ENCODE peak calls at places on chromosomes 4 and X, in six cellular contexts. J is HCT116, R is fibroblast of mammary gland, C is fibroblast of pulmonary artery, X is upper lobe of left lung, T is psoas muscle. Q is an unnamed sample.
A peak's percentile ranks its signal among the peaks of the same experiment; 100 is the strongest.

GRCh38 chr4:3399277-3400194 is 42.2 kb upstream of the HGFAC start:
- DNase-seq in C (no peak), R (peak; percentile 45), J (peak; percentile 18), X (no peak), T (no peak), Q (peak; percentile 47)

GRCh38 chrX:137565921-137566745 is at the start of gene ZIC3:
- DNase-seq in T (peak; percentile 65), X (peak; percentile 50), J (no peak), R (peak; percentile 8), C (peak; percentile 17), Q (peak; percentile 88)

GRCh38 chr4:90025248-90025647 is 101.9 kb upstream of the CCSER1 start:
- DNase-seq in R (peak; percentile 0), C (peak; percentile 16), X (no peak), J (peak; percentile 13), T (no peak), Q (peak; percentile 18)

GRCh38 chr4:143768007-143768591 is 67.6 kb upstream of the FREM3 start:
- DNase-seq in R (peak; percentile 36), T (no peak), J (peak; percentile 45), X (no peak), C (peak; percentile 50), Q (no peak)

GRCh38 chr4:11151500-11151899 is 277.2 kb downstream of the HS3ST1 start:
- DNase-seq in T (no peak), C (no peak), R (no peak), J (no peak), X (no peak), Q (no peak)

GRCh38 chr4:138650917-138651564 is 364.5 kb upstream of the NOCT start:
- DNase-seq in T (no peak), J (no peak), C (peak; percentile 65), R (peak; percentile 64), X (no peak), Q (peak; percentile 88)

GRCh38 chrX:53316121-53316859 is 34.9 kb upstream of the IQSEC2 start:
- DNase-seq in R (no peak), J (no peak), X (no peak), T (no peak), C (no peak), Q (no peak)

GRCh38 chrX:128928636-128929035 is 594.7 kb downstream of the SMARCA1 start:
- DNase-seq in R (no peak), J (no peak), X (no peak), C (no peak), T (no peak), Q (no peak)

GRCh38 chr4:110869862-110870577 is 247.1 kb upstream of the PITX2 start:
- DNase-seq in T (no peak), C (no peak), X (no peak), J (peak; percentile 24), R (peak; percentile 77), Q (no peak)

DNA sequence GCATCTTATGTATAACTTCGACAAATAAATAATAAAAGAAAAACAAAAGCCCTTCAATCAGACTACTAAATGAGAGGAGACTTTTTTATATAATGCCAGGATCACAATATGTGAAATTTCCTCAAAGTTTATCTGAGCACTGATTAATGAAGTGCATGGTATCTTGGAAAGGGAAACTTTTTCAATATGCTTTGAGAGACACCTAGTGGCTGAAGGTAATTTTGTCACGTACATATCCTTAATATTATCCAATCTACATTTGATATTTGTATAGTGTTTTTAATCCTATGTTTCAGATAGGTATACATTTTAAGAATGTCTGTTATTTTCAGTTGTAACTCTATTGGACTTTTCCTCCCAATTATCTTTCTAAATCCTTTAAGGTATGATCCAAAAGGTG is 146.8 kb downstream of the KLHL4 start:
- DNase-seq in C (peak; percentile 68), R (peak; percentile 46), X (no peak), T (no peak), J (no peak), Q (peak; percentile 62)
- TF ChIP-seq CTCF in C (peak; percentile 41), R (peak; percentile 48), X (peak; percentile 29), T (peak; percentile 50), J (no peak), Q (peak; percentile 42)

GRCh38 chr4:54542119-54542438 is 115.7 kb upstream of the KIT start:
- DNase-seq in X (no peak), R (no peak), J (no peak), C (no peak), T (no peak), Q (no peak)
- H3K4me3 ChIP-seq in X (no peak overlapping the region), R (no peak overlapping the region), J (no peak overlapping the region), C (no peak overlapping the region), T (no peak overlapping the region), Q (no peak overlapping the region)

GRCh38 chr4:155522201-155522600 is 144.4 kb upstream of the GUCY1A1 start:
- DNase-seq in C (no peak), T (no peak), J (no peak), R (peak; percentile 7), X (no peak), Q (peak; percentile 8)

GRCh38 chr4:155526452-155527169 is 140.0 kb upstream of the GUCY1A1 start:
- DNase-seq in X (no peak), R (peak; percentile 33), T (no peak), C (peak; percentile 11), J (no peak), Q (peak; percentile 13)

GRCh38 chr4:155515444-155515843 is 138.7 kb upstream of the MAP9 start:
- DNase-seq in R (no peak), J (no peak), X (no peak), T (no peak), C (no peak), Q (no peak)

GRCh38 chr4:155523358-155523757 is 143.3 kb upstream of the GUCY1A1 start:
- DNase-seq in X (no peak), T (no peak), C (no peak), J (no peak), R (no peak), Q (no peak)

DNA sequence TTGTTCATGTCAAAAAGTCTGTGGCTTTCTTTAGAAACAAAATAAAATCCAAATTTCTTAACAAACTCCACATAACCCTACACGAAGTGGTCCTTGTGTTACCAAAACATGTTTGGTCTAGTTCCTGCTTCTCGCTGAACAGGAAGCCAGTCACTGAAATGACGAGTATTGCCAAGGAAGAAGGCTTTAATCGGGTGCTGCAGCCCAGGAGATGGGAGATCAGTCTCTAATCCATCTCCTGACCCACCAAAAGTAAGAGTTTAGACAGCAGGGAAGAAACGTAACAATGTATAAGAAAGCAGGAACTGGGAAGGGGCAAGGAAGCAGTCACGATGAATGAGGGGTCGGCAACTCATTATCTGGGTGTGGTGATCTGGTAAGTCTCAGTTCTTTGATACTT is 144.6 kb upstream of the MAP9 start:
- DNase-seq in T (no peak), R (no peak), X (no peak), J (no peak), C (no peak), Q (no peak)
- TF ChIP-seq CTCF in T (no peak), R (no peak), X (no peak), J (no peak), C (no peak), Q (no peak)

GRCh38 chr4:22474636-22475310 is 41.1 kb downstream of the ADGRA3 start:
- DNase-seq in J (peak; percentile 52), T (no peak), C (peak; percentile 66), R (peak; percentile 45), X (no peak), Q (peak; percentile 43)
- H3K4me3 ChIP-seq in J (peak overlapping the region; percentile 35), T (no peak overlapping the region), C (no peak overlapping the region), R (no peak overlapping the region), X (no peak overlapping the region), Q (no peak overlapping the region)

DNA sequence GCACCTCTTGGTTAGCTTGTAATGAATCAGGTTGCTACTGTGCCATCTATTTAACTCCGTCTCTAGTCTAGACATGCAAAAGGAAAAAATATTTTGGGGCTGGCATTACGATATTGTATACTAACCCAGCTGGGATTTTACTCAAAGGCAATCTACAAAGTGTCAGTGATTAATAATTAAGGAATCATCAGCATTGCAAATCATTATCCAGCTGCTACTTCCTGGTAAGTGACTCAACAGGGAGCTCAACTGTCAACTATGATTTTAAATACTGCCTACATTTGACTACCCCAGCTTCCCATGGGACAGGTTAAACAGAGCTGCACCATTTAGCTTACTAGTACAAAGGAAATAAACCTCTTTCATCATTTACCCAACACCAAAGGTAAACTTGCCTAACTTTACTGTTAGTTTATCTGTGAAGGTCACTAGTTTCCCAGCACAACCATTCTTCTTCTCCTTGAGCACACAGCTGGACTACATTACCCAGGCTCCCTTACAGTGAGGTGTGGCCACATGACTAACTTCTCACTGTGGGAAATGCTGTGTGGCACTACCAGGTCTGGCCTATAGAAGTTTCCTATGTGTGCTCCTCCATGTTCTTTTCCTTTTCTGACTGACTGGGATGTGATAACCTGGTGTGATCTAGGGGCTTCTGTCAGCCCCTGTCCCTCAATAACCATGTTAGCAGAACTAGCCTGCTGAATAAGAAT is 21.0 kb upstream of the TRPC5OS start:
- DNase-seq in R (peak; percentile 10), X (no peak), T (no peak), C (no peak), J (peak; percentile 23), Q (no peak)
- TF ChIP-seq CTCF in R (no peak), X (no peak), T (no peak), C (no peak), J (no peak), Q (no peak)

GRCh38 chrX:133413218-133413925 is 1.9 kb downstream of the GPC4 start:
- DNase-seq in T (no peak), C (no peak), J (no peak), X (no peak), R (no peak), Q (no peak)
- H3K4me3 ChIP-seq in T (peak overlapping the region; percentile 77), C (no peak overlapping the region), J (no peak overlapping the region), X (peak overlapping the region; percentile 59), R (peak overlapping the region; percentile 51), Q (peak overlapping the region; percentile 58)

DNA sequence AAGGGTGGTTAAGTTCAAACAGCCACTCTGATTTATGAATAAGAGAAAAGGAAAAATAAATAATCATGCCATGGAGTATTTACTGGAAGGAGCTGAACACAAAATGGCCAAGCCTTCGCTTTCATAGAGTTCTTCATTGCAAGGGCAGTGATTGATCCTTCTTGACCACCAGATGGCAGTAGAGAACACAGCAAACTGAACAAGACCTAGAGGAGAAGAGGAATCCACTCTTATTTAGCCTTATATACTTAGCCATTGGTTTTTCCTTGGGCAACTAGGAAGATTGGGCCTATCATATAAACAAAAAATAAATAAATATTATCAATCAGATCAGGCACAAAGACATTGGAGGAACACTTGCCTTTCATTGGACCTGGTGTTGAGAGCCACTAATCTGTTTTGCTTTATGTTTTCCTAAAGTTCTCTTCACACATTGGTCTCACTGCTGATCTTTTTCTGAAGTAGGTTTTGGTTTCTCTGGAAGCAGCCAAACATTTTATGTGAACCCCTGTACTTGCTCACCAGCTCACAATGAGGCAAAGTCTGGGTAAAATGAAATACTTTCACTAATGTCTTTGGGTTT is 58.0 kb upstream of the PARM1 start:
- DNase-seq in X (peak; percentile 40), C (peak; percentile 89), J (peak; percentile 73), T (no peak), R (peak; percentile 81), Q (peak; percentile 92)
- TF ChIP-seq CTCF in X (peak; percentile 80), C (peak; percentile 99), J (peak; percentile 93), T (peak; percentile 94), R (peak; percentile 99), Q (peak; percentile 94)

Q was measured in choroid plexus epithelial cell.